ENCODE peak calls at places on chromosomes 16 and 17, in four cellular contexts. R is PC-9, U is GM06990, J is breast epithelium. K is an unnamed sample.

GRCh38 chr17:21094298-21094704 is 32.5 kb upstream of the DHRS7B start:
- DNase-seq in J (no peak), U (no peak), R (no peak), K (no peak)

GRCh38 chr17:37160940-37161339 is 212.2 kb downstream of the AATF start:
- DNase-seq in R (no peak), U (no peak), J (no peak), K (no peak)

GRCh38 chr17:34997355-34997862 is 17.1 kb downstream of the LIG3 start:
- DNase-seq in U (no peak), J (peak; percentile 71), R (no peak), K (no peak)

GRCh38 chr17:57276621-57277020 is 20.3 kb downstream of the MSI2 start:
- DNase-seq in R (no peak), U (no peak), J (no peak), K (no peak)

GRCh38 chr16:68247400-68247799 is 2.2 kb downstream of the PLA2G15 start:
- DNase-seq in U (no peak), R (no peak), J (no peak), K (no peak)

GRCh38 chr16:19133600-19133999 is 19.8 kb downstream of the ITPRIPL2 start:
- DNase-seq in J (no peak), U (no peak), R (no peak), K (no peak)

GRCh38 chr16:27723711-27724490 is 174.0 kb downstream of the KATNIP start:
- DNase-seq in R (no peak), U (no peak), J (no peak), K (no peak)

GRCh38 chr16:22001591-22001990 is 675 bp upstream of the PDZD9 start:
- DNase-seq in U (no peak), R (no peak), J (no peak), K (no peak)

GRCh38 chr17:47708864-47709541 is 15.0 kb downstream of the TBKBP1 start:
- DNase-seq in U (no peak), J (no peak), R (peak; percentile 28), K (no peak)

GRCh38 chr16:84478172-84478948 is 26.1 kb downstream of the MEAK7 start:
- DNase-seq in U (no peak), R (no peak), J (no peak), K (no peak)

GRCh38 chr17:13643196-13643595 is 41.5 kb upstream of the HS3ST3A1 start:
- DNase-seq in U (no peak), R (no peak), J (no peak), K (no peak)

GRCh38 chr16:87391324-87391949 is 699 bp upstream of the MAP1LC3B start:
- DNase-seq in J (no peak), U (no peak), R (no peak), K (no peak)

GRCh38 chr17:82231562-82232321 is 2.9 kb downstream of the SLC16A3 start:
- DNase-seq in J (peak; percentile 68), R (peak; percentile 82), U (peak; percentile 56), K (no peak)

GRCh38 chr16:56885446-56886162 is 20.6 kb downstream of the SLC12A3 start:
- DNase-seq in R (no peak), J (no peak), U (no peak), K (no peak)

GRCh38 chr16:29009050-29009837 is 24.4 kb downstream of the LAT start:
- DNase-seq in J (no peak), R (no peak), U (no peak), K (no peak)

GRCh38 chr17:51046527-51047384 is 73.9 kb downstream of the SPAG9 start:
- DNase-seq in J (peak; percentile 63), R (no peak), U (no peak), K (no peak)

GRCh38 chr17:6304894-6305612 is 129.9 kb downstream of the AIPL1 start:
- DNase-seq in J (no peak), U (no peak), R (no peak), K (no peak)

GRCh38 chr16:76338472-76338871 is 61.3 kb downstream of the CNTNAP4 start:
- DNase-seq in J (no peak), R (no peak), U (no peak), K (no peak)

GRCh38 chr17:27038676-27039075 is 255.2 kb upstream of the WSB1 start:
- DNase-seq in R (no peak), U (no peak), J (no peak), K (no peak)

GRCh38 chr17:80124351-80124981 is 22.5 kb downstream of the EIF4A3 start:
- DNase-seq in R (peak; percentile 89), U (no peak), J (peak; percentile 97), K (no peak)

GRCh38 chr17:15929941-15930340 is 15.0 kb upstream of the ADORA2B start:
- DNase-seq in U (no peak), J (no peak), R (no peak), K (no peak)

GRCh38 chr17:46818319-46818928 is at the start of gene WNT3:
- DNase-seq in U (no peak), J (no peak), R (no peak), K (no peak)

GRCh38 chr17:56593741-56594527 is 435 bp downstream of the NOG start:
- DNase-seq in J (peak; percentile 35), U (peak; percentile 39), R (peak; percentile 69), K (no peak)

GRCh38 chr17:61475726-61476125 is 23.5 kb downstream of the TBX4 start:
- DNase-seq in U (no peak), J (no peak), R (no peak), K (no peak)

GRCh38 chr17:35898283-35899070 is 18.3 kb upstream of the CCL5 start:
- DNase-seq in J (no peak), U (no peak), R (peak; percentile 31), K (no peak)

GRCh38 chr17:43669971-43670644 is 8.4 kb upstream of the MEOX1 start:
- DNase-seq in J (no peak), U (no peak), R (peak; percentile 78), K (no peak)

GRCh38 chr17:511001-511690 is 158.5 kb upstream of the RPH3AL start:
- DNase-seq in J (no peak), U (no peak), R (no peak), K (no peak)

GRCh38 chr16:1458336-1458976 is 14.1 kb upstream of the CCDC154 start:
- DNase-seq in R (no peak), J (no peak), U (no peak), K (no peak)

GRCh38 chr16:75789237-75789636 is 62.9 kb upstream of the CPHXL start:
- DNase-seq in J (no peak), R (no peak), U (no peak), K (peak; percentile 16)

GRCh38 chr17:5819396-5819795 is 235.1 kb upstream of the NLRP1 start:
- DNase-seq in R (no peak), J (no peak), U (no peak), K (no peak)

GRCh38 chr16:68563631-68564366 is 24.7 kb downstream of the ZFP90 start:
- DNase-seq in R (no peak), U (no peak), J (no peak), K (no peak)

GRCh38 chr17:37299257-37299985 is 76.4 kb upstream of the C17orf78 start:
- DNase-seq in U (no peak), J (no peak), R (no peak), K (no peak)

GRCh38 chr17:17963694-17964436 is 8.3 kb downstream of the TOM1L2 start:
- DNase-seq in R (no peak), U (no peak), J (no peak), K (no peak)

GRCh38 chr16:24769806-24770205 is 40.4 kb downstream of the TNRC6A start:
- DNase-seq in R (no peak), U (no peak), J (no peak), K (no peak)

GRCh38 chr16:58462499-58462996 is 37.4 kb upstream of the NDRG4 start:
- DNase-seq in J (no peak), U (no peak), R (no peak), K (no peak)

GRCh38 chr16:58462089-58462488 is 37.9 kb upstream of the NDRG4 start:
- DNase-seq in J (no peak), U (no peak), R (no peak), K (no peak)

GRCh38 chr16:58464047-58464915 is 35.7 kb upstream of the NDRG4 start:
- DNase-seq in R (peak; percentile 29), U (no peak), J (no peak), K (no peak)

GRCh38 chr16:58461640-58462039 is 38.3 kb upstream of the NDRG4 start:
- DNase-seq in J (no peak), U (no peak), R (no peak), K (no peak)

GRCh38 chr16:58462997-58463891 is 36.7 kb upstream of the NDRG4 start:
- DNase-seq in R (no peak), U (no peak), J (no peak), K (no peak)
- H3K4me3 ChIP-seq in R (peak overlapping the region; percentile 79), U (peak overlapping the region; percentile 17), J (peak overlapping the region; percentile 69), K (no peak overlapping the region)

DNA sequence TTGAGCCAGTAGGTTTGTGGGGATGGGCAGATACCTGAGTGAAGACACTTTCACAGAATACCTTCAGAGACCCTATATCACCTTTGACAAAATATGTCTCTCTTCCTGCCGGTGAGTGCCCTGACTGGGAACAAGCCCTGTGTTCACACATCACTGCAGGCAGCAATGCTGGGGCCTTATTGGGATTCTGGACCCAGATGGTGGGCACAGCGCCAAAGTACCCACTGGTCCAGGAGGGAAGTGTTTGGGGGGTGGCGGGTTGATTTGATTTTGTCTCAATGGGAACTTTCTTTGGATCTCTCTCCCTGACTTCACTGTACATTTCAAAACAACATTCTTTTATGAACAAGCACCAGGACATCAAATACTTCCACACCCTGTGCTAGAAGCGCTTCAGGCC is 62.3 kb upstream of the AKTIP start:
- DNase-seq in J (no peak), U (no peak), R (no peak), K (no peak)
- TF ChIP-seq CTCF in J (no peak), U (no peak), R (no peak), K (no peak)

GRCh38 chr17:49001671-49002070 is 4.5 kb downstream of the IGF2BP1 start:
- DNase-seq in R (no peak), U (no peak), J (no peak), K (no peak)
- H3K4me3 ChIP-seq in R (peak overlapping the region; percentile 96), U (no peak overlapping the region), J (no peak overlapping the region), K (no peak overlapping the region)

GRCh38 chr16:2815299-2815771 is 1.7 kb upstream of the PRSS21 start:
- DNase-seq in R (no peak), J (no peak), U (no peak), K (no peak)

GRCh38 chr16:2817496-2818277 is 650 bp downstream of the PRSS21 start:
- DNase-seq in J (no peak), U (peak; percentile 39), R (no peak), K (no peak)

GRCh38 chr16:2818278-2818876 is 1.3 kb downstream of the PRSS21 start:
- DNase-seq in U (no peak), J (no peak), R (no peak), K (no peak)

GRCh38 chr16:2814757-2815298 is 2.2 kb upstream of the PRSS21 start:
- DNase-seq in J (no peak), R (no peak), U (no peak), K (no peak)

DNA sequence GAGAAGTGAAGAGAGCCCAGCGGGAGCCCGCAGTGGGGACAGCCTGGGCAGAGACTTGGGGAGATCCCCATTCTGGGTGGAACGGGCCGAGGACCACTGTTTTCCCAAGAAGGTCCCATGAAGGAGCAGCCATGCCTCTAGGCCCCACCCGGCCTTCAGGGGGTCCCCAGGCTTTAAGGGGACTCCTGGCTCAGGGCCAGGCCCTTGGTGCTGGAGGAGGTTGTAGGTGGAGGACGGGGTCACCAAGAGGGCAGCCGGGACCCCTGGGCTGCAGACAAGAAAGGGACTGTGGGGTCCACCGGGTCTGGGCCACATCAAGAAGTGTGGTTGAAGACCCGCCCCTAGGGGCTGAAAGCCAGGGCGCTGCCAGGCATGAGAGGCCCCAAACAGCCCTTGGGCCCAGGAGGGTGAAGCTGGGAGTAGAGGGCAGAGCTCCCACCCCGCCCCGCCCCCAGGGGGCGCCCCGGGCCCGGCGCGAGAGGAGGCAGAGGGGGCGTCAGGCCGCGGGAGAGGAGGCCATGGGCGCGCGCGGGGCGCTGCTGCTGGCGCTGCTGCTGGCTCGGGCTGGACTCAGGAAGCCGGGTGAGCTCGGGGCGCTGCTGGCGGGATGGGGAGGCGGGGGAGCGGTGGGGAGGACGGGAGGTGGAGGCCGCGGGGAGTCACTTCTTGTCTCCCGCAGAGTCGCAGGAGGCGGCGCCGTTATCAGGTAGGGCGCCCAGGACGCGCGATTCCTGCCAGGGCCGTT is at the start of gene PRSS21:
- DNase-seq in J (no peak), U (peak; percentile 75), R (peak; percentile 75), K (no peak)
- TF ChIP-seq CTCF in J (no peak), U (no peak), R (peak; percentile 73), K (peak; percentile 41)

K was measured in GM12864.